ENCODE peak calls at places on chromosomes 11 and 22, in four cellular contexts. A, B, L and S are unnamed samples.

GRCh38 chr11:126993599-126993998 is 7.0 kb downstream of the KIRREL3 start:
- DNase-seq in B (no peak), L (no peak), A (no peak), S (peak; percentile 13)

GRCh38 chr11:84965484-84965883 is 661.7 kb downstream of the DLG2 start:
- DNase-seq in A (no peak), B (no peak), L (no peak), S (no peak)

GRCh38 chr11:104776501-104777170 is 121.6 kb downstream of the CASP12 start:
- DNase-seq in B (no peak), L (no peak), A (no peak), S (no peak)

GRCh38 chr11:35376613-35377012 is 42.7 kb downstream of the SLC1A2 start:
- DNase-seq in L (no peak), B (peak; percentile 89), A (no peak), S (no peak)

GRCh38 chr11:2105536-2105935 is 33.7 kb downstream of the IGF2 start:
- DNase-seq in B (no peak), A (no peak), L (no peak), S (no peak)

GRCh38 chr11:17747131-17747955 is 12.8 kb downstream of the KCNC1 start:
- DNase-seq in B (no peak), L (no peak), A (no peak), S (no peak)

GRCh38 chr22:32380991-32381390 is 23.3 kb downstream of the RFPL3 start:
- DNase-seq in L (no peak), B (no peak), A (no peak), S (no peak)

GRCh38 chr11:14075118-14075601 is 112.6 kb downstream of the SPON1 start:
- DNase-seq in B (peak; percentile 59), L (no peak), A (no peak), S (no peak)

GRCh38 chr22:35312198-35313059 is 12.7 kb downstream of the TOM1 start:
- DNase-seq in L (no peak), B (peak; percentile 69), A (peak; percentile 63), S (no peak)

GRCh38 chr11:80916180-80916811 is 1475.5 kb upstream of the TENM4 start:
- DNase-seq in A (no peak), B (no peak), L (no peak), S (no peak)

GRCh38 chr11:67393437-67393836 is 1.7 kb downstream of the RAD9A start:
- DNase-seq in L (no peak), A (no peak), B (no peak), S (no peak)

GRCh38 chr11:48036466-48036865 is 56.1 kb downstream of the PTPRJ start:
- DNase-seq in L (no peak), B (peak; percentile 67), A (no peak), S (peak; percentile 56)

GRCh38 chr11:1392561-1392960 is 2.8 kb downstream of the BRSK2 start:
- DNase-seq in L (no peak), B (no peak), A (no peak), S (no peak)

GRCh38 chr11:35412285-35412684 is 7.1 kb downstream of the SLC1A2 start:
- DNase-seq in A (no peak), B (peak; percentile 26), L (no peak), S (no peak)

GRCh38 chr11:33544593-33545373 is 155.8 kb downstream of the C11orf91 start:
- DNase-seq in L (no peak), A (no peak), B (no peak), S (no peak)

GRCh38 chr11:33540946-33541915 is 159.4 kb downstream of the C11orf91 start:
- DNase-seq in L (no peak), A (no peak), B (no peak), S (no peak)

GRCh38 chr11:33543823-33544222 is 156.8 kb downstream of the C11orf91 start:
- DNase-seq in A (no peak), B (peak; percentile 66), L (no peak), S (no peak)

GRCh38 chr11:33545941-33546340 is 154.7 kb downstream of the C11orf91 start:
- DNase-seq in B (no peak), L (no peak), A (no peak), S (no peak)

GRCh38 chr11:33542921-33543320 is 157.7 kb downstream of the C11orf91 start:
- DNase-seq in B (peak; percentile 52), L (peak; percentile 28), A (no peak), S (peak; percentile 57)
- TF ChIP-seq CTCF in B (peak; percentile 74), L (peak; percentile 29), A (peak; percentile 17), S (peak; percentile 82)

GRCh38 chr11:134124660-134125451 is 56.0 kb downstream of the JAM3 start:
- DNase-seq in B (peak; percentile 66), A (no peak), L (peak; percentile 58), S (peak; percentile 23)
- H3K4me3 ChIP-seq in B (peak overlapping the region; percentile 42), A (peak overlapping the region; percentile 75), L (peak overlapping the region; percentile 55), S (peak overlapping the region; percentile 54)

DNA sequence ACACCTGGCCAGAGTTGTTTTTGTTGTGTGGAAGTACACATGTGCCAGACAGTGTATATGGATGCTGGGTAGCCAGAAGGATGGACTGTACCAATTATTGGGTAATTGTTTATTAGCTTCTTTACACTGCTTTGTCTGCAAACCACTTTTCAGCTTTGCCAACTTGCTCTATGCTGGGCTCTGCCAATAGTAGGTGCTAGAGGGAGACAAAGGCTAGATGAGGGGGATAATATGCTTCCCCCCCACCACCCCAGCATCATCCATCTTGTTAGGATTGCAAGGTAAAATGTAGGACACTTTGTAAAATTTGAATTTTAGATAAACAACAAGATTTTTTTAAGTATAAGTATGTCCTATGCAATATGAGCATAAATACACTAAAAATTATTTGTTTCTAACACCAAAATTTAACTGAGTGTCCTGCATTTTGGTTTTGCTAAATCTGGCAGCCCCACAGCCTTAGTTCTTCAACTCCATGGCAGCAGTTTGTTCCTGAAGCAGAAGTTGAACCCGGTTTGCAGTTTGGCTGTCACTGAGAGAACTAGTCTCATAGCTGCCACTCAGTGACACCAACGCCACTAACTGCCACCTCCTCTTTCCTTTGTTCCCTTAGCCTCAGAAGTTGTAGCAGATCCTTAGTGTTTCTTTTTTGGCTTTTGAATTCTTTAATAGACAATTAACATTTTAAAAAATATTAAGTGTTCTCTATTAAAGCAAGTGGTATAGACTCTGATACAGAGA is 78.8 kb downstream of the CCDC81 start:
- DNase-seq in L (no peak), A (no peak), B (no peak), S (no peak)
- TF ChIP-seq CTCF in L (no peak), A (no peak), B (peak; percentile 6), S (no peak)

GRCh38 chr11:62507023-62507422 is 39.6 kb downstream of the AHNAK start:
- DNase-seq in L (no peak), A (no peak), B (no peak), S (no peak)

GRCh38 chr11:62506413-62506940 is 40.1 kb downstream of the AHNAK start:
- DNase-seq in L (no peak), B (no peak), A (no peak), S (no peak)

GRCh38 chr11:62505112-62505783 is 41.4 kb downstream of the AHNAK start:
- DNase-seq in L (peak; percentile 35), B (no peak), A (no peak), S (no peak)

GRCh38 chr11:62504158-62504973 is 42.2 kb downstream of the AHNAK start:
- DNase-seq in B (no peak), L (no peak), A (no peak), S (no peak)

GRCh38 chr11:62505784-62506145 is 40.8 kb downstream of the AHNAK start:
- DNase-seq in L (no peak), A (no peak), B (no peak), S (peak; percentile 22)
- H3K4me3 ChIP-seq in L (peak overlapping the region; percentile 48), A (peak overlapping the region; percentile 68), B (peak overlapping the region; percentile 9), S (peak overlapping the region; percentile 40)

DNA sequence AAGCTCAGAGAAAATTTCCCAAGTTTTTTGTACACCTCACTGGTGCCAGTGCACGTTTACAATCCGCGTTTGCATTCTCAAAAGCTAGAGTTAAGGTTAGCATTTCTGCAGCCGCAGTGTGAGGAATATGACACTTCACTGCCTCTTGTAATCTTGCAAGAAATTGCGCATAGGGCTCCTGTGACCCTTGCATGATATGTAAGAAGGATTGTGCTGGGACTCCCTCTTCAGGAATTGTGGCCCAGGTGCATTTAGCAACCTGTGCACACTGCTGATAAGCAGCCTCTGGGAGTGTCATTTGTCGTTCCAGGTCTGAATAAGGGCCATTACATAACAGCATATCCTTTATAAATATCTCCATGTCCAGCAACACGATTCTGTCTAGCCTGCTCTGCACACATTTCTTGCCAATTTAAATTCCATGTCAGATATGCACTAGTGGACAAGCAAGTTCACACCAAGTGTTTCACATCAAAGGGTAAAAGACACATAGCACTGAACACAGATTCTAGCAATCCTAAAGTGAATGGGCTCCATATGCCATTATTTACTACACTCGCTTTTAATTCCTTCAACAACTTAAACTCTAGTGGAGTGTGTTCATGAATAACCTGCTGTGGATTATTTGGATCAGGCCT is 69.2 kb upstream of the INCENP start:
- DNase-seq in L (peak; percentile 27), A (no peak), B (peak; percentile 45), S (peak; percentile 45)
- TF ChIP-seq CTCF in L (peak; percentile 41), A (no peak), B (peak; percentile 29), S (peak; percentile 25)

GRCh38 chr11:10456519-10456918 is 1.5 kb downstream of the AMPD3 start:
- DNase-seq in A (no peak), L (no peak), B (no peak), S (no peak)
- H3K4me3 ChIP-seq in A (peak overlapping the region; percentile 52), L (peak overlapping the region; percentile 23), B (peak overlapping the region; percentile 58), S (peak overlapping the region; percentile 48)

GRCh38 chr11:69086152-69086551 is 37.4 kb downstream of the TPCN2 start:
- DNase-seq in L (no peak), B (peak; percentile 57), A (no peak), S (peak; percentile 17)
- TF ChIP-seq CTCF in L (no peak), B (peak; percentile 44), A (no peak), S (no peak)

GRCh38 chr11:65434667-65435179 is 12.1 kb downstream of the NEAT1 start:
- DNase-seq in L (no peak), B (peak; percentile 48), A (peak; percentile 46), S (peak; percentile 52)

GRCh38 chr11:65432686-65433582 is 10.3 kb downstream of the NEAT1 start:
- DNase-seq in L (no peak), A (no peak), B (peak; percentile 63), S (peak; percentile 66)

GRCh38 chr11:65435330-65435931 is 12.8 kb downstream of the NEAT1 start:
- DNase-seq in L (peak; percentile 14), A (peak; percentile 71), B (peak; percentile 43), S (peak; percentile 59)

GRCh38 chr11:65433657-65434056 is 11.1 kb downstream of the NEAT1 start:
- DNase-seq in A (no peak), L (no peak), B (peak; percentile 17), S (peak; percentile 39)

DNA sequence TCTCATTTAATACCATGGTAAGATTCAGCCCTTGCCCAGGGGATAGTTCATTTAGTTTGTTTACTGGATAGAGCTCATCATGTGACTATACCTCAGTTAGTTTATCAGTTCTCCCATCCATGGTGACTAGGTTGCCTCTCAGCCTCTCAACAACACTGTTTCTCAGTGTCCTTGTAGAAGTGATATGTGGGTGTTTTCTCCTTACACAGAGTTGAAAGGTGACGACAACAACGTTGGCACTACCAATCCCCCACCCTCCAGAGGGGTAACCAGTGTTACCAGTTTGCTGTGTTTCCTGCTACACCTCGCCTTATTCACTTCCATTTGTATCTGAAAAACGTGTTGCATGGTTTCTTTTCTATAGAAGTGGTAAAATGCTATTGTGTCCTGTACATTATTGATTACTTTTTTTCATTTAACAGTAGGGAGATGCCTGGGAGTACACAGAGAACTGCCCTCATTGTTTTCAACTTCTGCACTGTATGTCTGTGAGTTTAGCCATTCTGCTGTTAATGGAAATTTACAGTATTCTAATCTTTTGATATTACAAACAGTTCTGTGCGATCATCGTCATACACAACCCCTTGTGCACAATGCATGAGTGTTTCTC is 11.6 kb downstream of the NEAT1 start:
- DNase-seq in A (peak; percentile 69), B (peak; percentile 47), L (no peak), S (peak; percentile 66)
- H3K4me3 ChIP-seq in A (peak overlapping the region; percentile 49), B (no peak overlapping the region), L (peak overlapping the region; percentile 23), S (peak overlapping the region; percentile 29)

GRCh38 chr11:132278801-132279574 is 908.6 kb downstream of the NTM start:
- DNase-seq in L (no peak), A (no peak), B (peak; percentile 7), S (peak; percentile 5)
- TF ChIP-seq CTCF in L (no peak), A (no peak), B (peak; percentile 22), S (peak; percentile 26)